ENCODE peak calls at places on chromosome 19, in four cellular contexts. V is prostate gland, P is suprapubic skin, Y is HL-60. T is an unnamed sample.

GRCh38 chr19:13794388-13794751 is 873 bp upstream of the ZSWIM4 start:
- DNase-seq in V (peak), Y (no peak), P (no peak), T (peak)

GRCh38 chr19:30036154-30037129 is 94.4 kb downstream of the URI1 start:
- DNase-seq in P (no peak), V (no peak), Y (no peak), T (no peak)

GRCh38 chr19:41222240-41222639 is 3.2 kb downstream of the AXL start:
- DNase-seq in P (no peak), Y (no peak), V (no peak), T (no peak)

GRCh38 chr19:43534811-43535761 is 2.1 kb downstream of the ZNF575 start:
- DNase-seq in V (peak), Y (no peak), P (no peak), T (peak)

GRCh38 chr19:38265213-38265861 is 964 bp downstream of the SPINT2 start:
- DNase-seq in V (no peak), Y (no peak), P (no peak), T (no peak)

GRCh38 chr19:4575978-4576933 is 16.8 kb upstream of the SEMA6B start:
- DNase-seq in V (peak), Y (peak), P (no peak), T (peak)

GRCh38 chr19:30696514-30696913 is 324.3 kb downstream of the ZNF536 start:
- DNase-seq in V (no peak), Y (no peak), P (peak), T (no peak)

GRCh38 chr19:11964858-11965645 is at the start of gene ZNF763:
- DNase-seq in P (peak), Y (peak), V (peak), T (peak)

GRCh38 chr19:53657330-53657729 is 25.5 kb downstream of the DPRX start:
- DNase-seq in P (no peak), V (no peak), Y (no peak), T (no peak)

GRCh38 chr19:44602071-44602470 is 11.3 kb upstream of the IGSF23 start:
- DNase-seq in P (no peak), V (peak), Y (no peak), T (no peak)

GRCh38 chr19:1450735-1451669 is 1.1 kb downstream of the APC2 start:
- DNase-seq in V (no peak), Y (no peak), P (no peak), T (no peak)

GRCh38 chr19:41352279-41352608 is 1.5 kb downstream of the TGFB1 start:
- DNase-seq in Y (no peak), P (no peak), V (no peak), T (no peak)

GRCh38 chr19:51195616-51196015 is 29.3 kb upstream of the CD33 start:
- DNase-seq in V (no peak), Y (no peak), P (no peak), T (no peak)

GRCh38 chr19:50952890-50953289 is at the start of gene KLK5:
- DNase-seq in Y (no peak), V (no peak), P (no peak), T (peak)

GRCh38 chr19:41327076-41327475 is 17.1 kb downstream of the CCDC97 start:
- DNase-seq in P (no peak), Y (peak), V (no peak), T (no peak)

GRCh38 chr19:43789029-43789428 is 8.3 kb upstream of the KCNN4 start:
- DNase-seq in V (no peak), P (no peak), Y (peak), T (no peak)

GRCh38 chr19:16860996-16861395 is 27.8 kb upstream of the F2RL3 start:
- DNase-seq in Y (no peak), V (no peak), P (no peak), T (no peak)

GRCh38 chr19:14122924-14123323 is 5.4 kb upstream of the PRKACA start:
- DNase-seq in Y (no peak), V (no peak), P (no peak), T (no peak)

GRCh38 chr19:55111238-55111831 is 6.1 kb downstream of the PPP1R12C start:
- DNase-seq in V (no peak), P (no peak), Y (no peak), T (no peak)
- TF ChIP-seq POLR2AphosphoS5 in V (no peak), P (no peak), Y (no peak), T (no peak)

GRCh38 chr19:33904681-33905080 is 108.0 kb downstream of the KCTD15 start:
- DNase-seq in P (no peak), V (peak), Y (no peak), T (peak)
- TF ChIP-seq POLR2AphosphoS5 in P (no peak), V (no peak), Y (no peak), T (no peak)

DNA sequence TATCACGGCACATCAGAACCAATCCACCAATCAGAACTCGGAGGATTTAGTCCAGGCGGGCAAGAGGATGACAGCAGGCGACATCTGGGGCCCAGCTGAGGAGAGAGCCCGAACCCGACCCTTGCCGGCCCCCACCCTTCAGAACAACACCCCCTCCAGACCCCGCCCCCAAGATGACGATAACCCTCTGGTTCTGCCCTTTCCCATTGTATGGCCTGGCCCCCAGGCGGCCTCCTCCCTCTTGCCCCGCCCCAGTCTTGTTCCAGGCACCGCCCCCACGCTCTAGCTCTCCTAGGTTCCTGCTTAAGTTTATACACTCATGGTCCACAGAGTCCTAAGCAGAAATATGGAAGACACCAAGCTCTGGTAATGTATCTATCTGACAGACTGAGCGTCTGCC is 2.8 kb upstream of the ZNF83 start:
- DNase-seq in P (no peak), Y (no peak), V (no peak), T (no peak)
- TF ChIP-seq POLR2AphosphoS5 in P (no peak), Y (no peak), V (no peak), T (no peak)

DNA sequence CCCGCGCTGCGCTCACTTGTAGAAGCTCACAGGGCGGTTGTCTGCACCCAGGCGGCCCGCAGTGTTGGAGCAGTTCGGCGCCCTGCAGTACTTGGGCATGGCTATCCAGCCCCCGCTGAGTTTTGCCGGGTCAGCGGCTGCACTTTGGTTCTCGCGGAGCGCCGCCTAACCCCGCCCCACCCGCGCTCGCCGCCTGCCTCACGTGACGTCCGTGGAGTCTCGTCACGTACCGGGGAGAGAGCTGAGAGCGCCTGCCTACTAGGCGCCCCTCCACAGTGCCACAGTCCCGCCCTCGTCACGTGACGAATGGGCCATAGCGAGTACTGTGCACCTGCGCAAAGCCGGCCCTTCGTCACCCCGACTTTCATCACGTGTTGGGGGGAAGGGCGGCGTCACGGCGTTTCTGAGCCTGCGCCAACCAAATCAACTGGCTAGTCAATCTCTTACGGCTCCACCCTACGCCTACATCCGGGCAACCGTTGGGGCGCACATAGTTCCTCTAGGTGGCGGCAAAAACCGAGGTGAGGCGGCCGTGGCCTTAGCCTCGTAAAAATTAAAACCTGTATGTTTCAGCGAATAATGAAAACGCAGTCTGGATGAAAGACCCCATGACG is at the start of gene THAP8:
- DNase-seq in P (peak), Y (peak), V (peak), T (peak)
- TF ChIP-seq POLR2AphosphoS5 in P (peak), Y (peak), V (peak), T (peak)

DNA sequence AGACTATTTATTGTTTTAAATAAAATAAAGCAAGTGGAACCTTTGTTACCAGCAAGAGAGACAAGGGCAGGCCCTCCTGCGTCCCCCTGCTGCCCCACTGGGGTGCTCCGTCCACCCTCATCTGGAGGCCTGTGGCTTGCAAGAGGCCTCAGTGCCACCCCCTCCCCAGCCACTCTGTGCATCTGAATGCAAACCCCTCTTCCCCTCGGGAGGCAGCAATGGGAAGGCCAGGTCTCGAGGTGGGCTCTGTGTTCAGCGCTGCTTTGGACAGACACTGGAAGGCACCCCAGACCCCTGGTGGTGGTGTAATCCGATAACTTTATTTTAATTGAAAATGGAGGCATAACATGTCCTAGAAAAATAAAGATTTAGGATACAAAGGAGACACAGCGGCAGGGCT is 4.6 kb downstream of the SIX5 start:
- DNase-seq in Y (no peak), V (no peak), P (no peak), T (no peak)
- TF ChIP-seq POLR2AphosphoS5 in Y (no peak), V (no peak), P (no peak), T (no peak)

DNA sequence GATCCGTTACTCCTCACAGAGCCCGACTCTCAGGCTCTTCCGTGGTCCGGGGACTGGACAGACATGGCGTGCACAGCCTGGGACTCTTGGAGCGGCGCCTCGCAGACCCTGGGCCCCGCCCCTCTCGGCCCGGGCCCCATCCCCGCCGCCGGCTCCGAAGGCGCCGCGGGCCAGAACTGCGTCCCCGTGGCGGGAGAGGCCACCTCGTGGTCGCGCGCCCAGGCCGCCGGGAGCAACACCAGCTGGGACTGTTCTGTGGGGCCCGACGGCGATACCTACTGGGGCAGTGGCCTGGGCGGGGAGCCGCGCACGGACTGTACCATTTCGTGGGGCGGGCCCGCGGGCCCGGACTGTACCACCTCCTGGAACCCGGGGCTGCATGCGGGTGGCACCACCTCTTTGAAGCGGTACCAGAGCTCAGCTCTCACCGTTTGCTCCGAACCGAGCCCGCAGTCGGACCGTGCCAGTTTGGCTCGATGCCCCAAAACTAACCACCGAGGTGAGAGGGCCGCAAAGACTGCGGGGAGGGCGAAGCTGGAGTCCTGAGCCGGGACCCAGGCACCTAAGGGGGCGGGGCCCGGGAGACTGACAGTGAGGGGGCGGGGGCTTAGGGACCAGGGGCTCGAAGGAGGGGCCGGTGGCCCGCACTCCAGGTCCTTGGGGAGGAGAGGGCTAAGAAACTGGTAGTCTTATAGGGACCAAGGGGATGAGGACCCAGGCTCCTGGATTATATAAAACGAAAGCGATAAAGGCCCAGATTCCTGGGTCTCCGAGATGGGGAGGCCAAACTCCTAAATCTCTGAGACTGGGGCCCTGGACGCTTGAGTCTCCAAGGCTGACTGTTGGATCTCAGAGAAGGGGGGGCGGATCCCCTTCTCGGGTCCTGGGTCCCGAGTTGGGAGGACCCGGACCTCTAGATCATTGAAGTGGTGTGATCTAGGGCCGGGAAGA is 2.0 kb downstream of the ETV2 start:
- DNase-seq in Y (peak), P (no peak), V (peak), T (peak)
- TF ChIP-seq POLR2AphosphoS5 in Y (no peak), P (peak), V (peak), T (peak)